ENCODE peak calls at places on chromosomes 12 and 14, in ten cellular contexts. One of them, this sample, is unnamed.

GRCh38 chr12:118038122-118038521 is 21.6 kb downstream of the RFC5 start:
- DNase-seq in foreskin fibroblast: no peak
- DNase-seq in astrocyte of the spinal cord: no peak
- DNase-seq in body of pancreas: no peak
- DNase-seq in GM06990: no peak
- DNase-seq in A673: no peak
- DNase-seq in adrenal gland: no peak
- DNase-seq in PC-9: no peak
- DNase-seq in AG09309: no peak
- DNase-seq in GM12864: no peak
- DNase-seq in this sample: no peak

GRCh38 chr12:34292736-34293625 is 270.7 kb downstream of the ALG10 start:
- DNase-seq in foreskin fibroblast: no peak
- DNase-seq in GM06990: no peak
- DNase-seq in AG09309: no peak
- DNase-seq in adrenal gland: peak; percentile 4
- DNase-seq in GM12864: no peak
- DNase-seq in A673: no peak
- DNase-seq in astrocyte of the spinal cord: no peak
- DNase-seq in body of pancreas: peak; percentile 3
- DNase-seq in PC-9: no peak
- DNase-seq in this sample: no peak

GRCh38 chr14:33794791-33795300 is 156.0 kb downstream of the EGLN3 start:
- DNase-seq in PC-9: no peak
- DNase-seq in body of pancreas: no peak
- DNase-seq in A673: no peak
- DNase-seq in AG09309: no peak
- DNase-seq in GM12864: no peak
- DNase-seq in adrenal gland: no peak
- DNase-seq in GM06990: no peak
- DNase-seq in foreskin fibroblast: peak; percentile 14
- DNase-seq in astrocyte of the spinal cord: peak; percentile 60
- DNase-seq in this sample: no peak

GRCh38 chr12:30462249-30462648 is 233.4 kb downstream of the IPO8 start:
- DNase-seq in GM12864: no peak
- DNase-seq in astrocyte of the spinal cord: no peak
- DNase-seq in GM06990: no peak
- DNase-seq in foreskin fibroblast: no peak
- DNase-seq in A673: no peak
- DNase-seq in body of pancreas: no peak
- DNase-seq in PC-9: no peak
- DNase-seq in AG09309: no peak
- DNase-seq in adrenal gland: no peak
- DNase-seq in this sample: no peak

GRCh38 chr12:128056299-128056885 is 210.6 kb upstream of the TMEM132C start:
- DNase-seq in AG09309: no peak
- DNase-seq in astrocyte of the spinal cord: no peak
- DNase-seq in GM06990: no peak
- DNase-seq in adrenal gland: no peak
- DNase-seq in GM12864: no peak
- DNase-seq in body of pancreas: no peak
- DNase-seq in foreskin fibroblast: no peak
- DNase-seq in PC-9: no peak
- DNase-seq in A673: no peak
- DNase-seq in this sample: no peak

GRCh38 chr12:50174971-50175715 is 8.0 kb upstream of the CERS5 start:
- DNase-seq in GM12864: no peak
- DNase-seq in GM06990: no peak
- DNase-seq in adrenal gland: no peak
- DNase-seq in A673: peak; percentile 86
- DNase-seq in AG09309: peak; percentile 54
- DNase-seq in PC-9: peak; percentile 51
- DNase-seq in foreskin fibroblast: peak; percentile 59
- DNase-seq in astrocyte of the spinal cord: peak; percentile 86
- DNase-seq in body of pancreas: no peak
- DNase-seq in this sample: peak; percentile 72

GRCh38 chr14:94111276-94112095 is 950 bp downstream of the IFI27 start:
- DNase-seq in body of pancreas: no peak
- DNase-seq in adrenal gland: no peak
- DNase-seq in AG09309: no peak
- DNase-seq in A673: no peak
- DNase-seq in GM12864: no peak
- DNase-seq in foreskin fibroblast: no peak
- DNase-seq in GM06990: no peak
- DNase-seq in astrocyte of the spinal cord: no peak
- DNase-seq in PC-9: no peak
- DNase-seq in this sample: no peak

GRCh38 chr12:72286526-72286925 is 14.4 kb downstream of the TRHDE start:
- DNase-seq in body of pancreas: no peak
- DNase-seq in astrocyte of the spinal cord: no peak
- DNase-seq in GM12864: no peak
- DNase-seq in PC-9: no peak
- DNase-seq in adrenal gland: no peak
- DNase-seq in AG09309: no peak
- DNase-seq in GM06990: no peak
- DNase-seq in A673: no peak
- DNase-seq in foreskin fibroblast: no peak
- DNase-seq in this sample: no peak

GRCh38 chr12:124661382-124661781 is 94.0 kb upstream of the NCOR2 start:
- DNase-seq in PC-9: no peak
- DNase-seq in GM12864: no peak
- DNase-seq in AG09309: no peak
- DNase-seq in foreskin fibroblast: no peak
- DNase-seq in adrenal gland: no peak
- DNase-seq in A673: no peak
- DNase-seq in astrocyte of the spinal cord: no peak
- DNase-seq in GM06990: no peak
- DNase-seq in body of pancreas: no peak
- DNase-seq in this sample: no peak

GRCh38 chr12:79057540-79057939 is 193.0 kb downstream of the SYT1 start:
- DNase-seq in AG09309: no peak
- DNase-seq in GM12864: no peak
- DNase-seq in foreskin fibroblast: no peak
- DNase-seq in A673: no peak
- DNase-seq in body of pancreas: no peak
- DNase-seq in GM06990: no peak
- DNase-seq in astrocyte of the spinal cord: no peak
- DNase-seq in PC-9: no peak
- DNase-seq in adrenal gland: no peak
- DNase-seq in this sample: no peak
- H3K4me3 ChIP-seq in AG09309: no peak overlapping the region
- H3K4me3 ChIP-seq in GM12864: no peak overlapping the region
- H3K4me3 ChIP-seq in foreskin fibroblast: no peak overlapping the region
- H3K4me3 ChIP-seq in A673: no peak overlapping the region
- H3K4me3 ChIP-seq in body of pancreas: no peak overlapping the region
- H3K4me3 ChIP-seq in GM06990: no peak overlapping the region
- H3K4me3 ChIP-seq in astrocyte of the spinal cord: no peak overlapping the region
- H3K4me3 ChIP-seq in PC-9: no peak overlapping the region
- H3K4me3 ChIP-seq in adrenal gland: no peak overlapping the region
- H3K4me3 ChIP-seq in this sample: no peak overlapping the region

DNA sequence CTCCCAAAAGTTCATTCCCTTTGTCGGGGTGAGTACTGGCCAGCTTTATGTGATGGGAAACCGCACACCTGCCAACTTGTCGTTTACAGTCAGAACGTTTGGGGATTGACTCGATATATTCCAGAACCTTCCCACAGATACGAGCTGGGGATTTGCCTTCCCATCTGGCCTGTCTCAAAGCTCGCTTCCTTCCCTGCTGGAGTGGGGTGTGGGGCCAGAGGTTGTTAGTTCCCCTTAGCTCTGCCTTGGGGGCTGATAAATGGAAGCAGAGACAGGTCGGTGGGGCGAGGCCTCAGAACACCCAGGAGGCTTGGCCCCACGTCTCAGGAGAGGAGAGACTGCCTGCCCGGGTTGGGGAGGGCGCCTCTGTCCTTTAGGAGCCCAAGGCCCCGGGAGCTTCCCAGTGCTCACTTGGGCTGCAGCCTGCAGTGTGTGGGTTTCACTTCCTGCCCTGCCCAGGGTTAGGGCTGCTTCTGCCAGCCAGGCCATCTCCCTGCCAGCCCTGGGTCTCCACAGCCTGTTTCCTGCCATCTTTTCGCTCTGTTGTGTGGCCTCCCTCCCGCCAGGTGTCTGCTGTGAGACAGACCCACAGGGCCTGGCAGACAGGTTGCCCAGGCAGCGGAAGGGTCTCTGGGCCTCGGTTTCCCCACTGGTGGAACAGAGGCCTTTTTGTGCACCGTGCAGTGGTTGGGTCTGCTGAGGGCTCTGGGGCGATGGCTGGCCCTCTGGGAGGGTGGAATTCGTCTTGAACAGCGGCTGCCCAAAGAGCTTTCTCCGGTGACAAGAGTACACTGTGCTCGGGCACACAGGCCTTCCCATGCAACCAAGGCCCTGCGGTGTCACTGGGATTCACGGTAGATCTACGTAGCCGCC is 8.1 kb upstream of the TEX22 start:
- DNase-seq in GM12864: no peak
- DNase-seq in body of pancreas: no peak
- DNase-seq in adrenal gland: no peak
- DNase-seq in PC-9: no peak
- DNase-seq in foreskin fibroblast: no peak
- DNase-seq in A673: no peak
- DNase-seq in astrocyte of the spinal cord: no peak
- DNase-seq in AG09309: no peak
- DNase-seq in GM06990: peak; percentile 5
- DNase-seq in this sample: no peak
- TF ChIP-seq CTCF in GM12864: no peak
- TF ChIP-seq CTCF in body of pancreas: no peak
- TF ChIP-seq CTCF in adrenal gland: no peak
- TF ChIP-seq CTCF in PC-9: no peak
- TF ChIP-seq CTCF in foreskin fibroblast: no peak
- TF ChIP-seq CTCF in A673: no peak
- TF ChIP-seq CTCF in astrocyte of the spinal cord: no peak
- TF ChIP-seq CTCF in AG09309: no peak
- TF ChIP-seq CTCF in GM06990: no peak
- TF ChIP-seq CTCF in this sample: no peak

GRCh38 chr12:51905507-51906438 is 1.5 kb upstream of the ACVRL1 start:
- DNase-seq in AG09309: no peak
- DNase-seq in GM06990: no peak
- DNase-seq in GM12864: no peak
- DNase-seq in body of pancreas: no peak
- DNase-seq in A673: peak; percentile 50
- DNase-seq in PC-9: no peak
- DNase-seq in astrocyte of the spinal cord: no peak
- DNase-seq in adrenal gland: peak; percentile 67
- DNase-seq in foreskin fibroblast: peak; percentile 73
- DNase-seq in this sample: no peak

GRCh38 chr12:51908876-51909592 is 1.7 kb downstream of the ACVRL1 start:
- DNase-seq in astrocyte of the spinal cord: no peak
- DNase-seq in AG09309: no peak
- DNase-seq in body of pancreas: no peak
- DNase-seq in GM12864: no peak
- DNase-seq in foreskin fibroblast: no peak
- DNase-seq in adrenal gland: no peak
- DNase-seq in PC-9: no peak
- DNase-seq in A673: no peak
- DNase-seq in GM06990: no peak
- DNase-seq in this sample: no peak

GRCh38 chr12:51906452-51907082 is 737 bp upstream of the ACVRL1 start:
- DNase-seq in GM12864: no peak
- DNase-seq in GM06990: no peak
- DNase-seq in astrocyte of the spinal cord: no peak
- DNase-seq in foreskin fibroblast: no peak
- DNase-seq in AG09309: no peak
- DNase-seq in body of pancreas: no peak
- DNase-seq in PC-9: no peak
- DNase-seq in A673: no peak
- DNase-seq in adrenal gland: no peak
- DNase-seq in this sample: no peak

GRCh38 chr12:51907083-51907863 is at the start of gene ACVRL1:
- DNase-seq in astrocyte of the spinal cord: no peak
- DNase-seq in GM06990: no peak
- DNase-seq in GM12864: no peak
- DNase-seq in A673: no peak
- DNase-seq in adrenal gland: no peak
- DNase-seq in body of pancreas: no peak
- DNase-seq in foreskin fibroblast: no peak
- DNase-seq in AG09309: no peak
- DNase-seq in PC-9: no peak
- DNase-seq in this sample: no peak

DNA sequence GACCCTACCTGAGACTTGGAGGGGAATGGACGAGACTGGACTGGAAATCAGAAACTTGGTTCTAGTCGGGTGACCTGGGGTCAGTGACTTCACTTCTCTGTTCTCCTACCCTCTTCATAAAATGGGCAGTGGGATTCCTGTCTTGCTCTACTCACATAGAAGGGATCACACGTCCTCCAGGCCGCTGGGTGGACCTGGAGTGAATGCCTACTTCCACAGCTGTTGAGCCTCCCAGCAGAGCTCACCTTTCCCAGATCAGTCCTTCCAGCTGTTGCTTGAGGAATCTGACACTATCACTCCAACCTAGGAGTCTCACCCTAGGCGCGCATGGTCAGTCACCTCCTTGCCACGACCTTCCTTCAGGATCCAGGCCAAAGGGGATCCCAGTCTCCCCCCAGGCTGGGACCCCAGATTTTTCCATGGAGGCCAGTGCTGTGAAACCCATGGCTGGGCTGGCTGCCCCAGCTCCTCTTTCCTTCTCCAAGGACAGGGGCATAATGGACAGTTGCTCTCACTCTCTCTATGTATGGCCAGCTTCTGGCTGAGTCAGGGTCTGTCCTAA is 641 bp downstream of the ACVRL1 start:
- DNase-seq in GM06990: no peak
- DNase-seq in GM12864: no peak
- DNase-seq in foreskin fibroblast: no peak
- DNase-seq in body of pancreas: no peak
- DNase-seq in PC-9: no peak
- DNase-seq in astrocyte of the spinal cord: no peak
- DNase-seq in AG09309: no peak
- DNase-seq in A673: no peak
- DNase-seq in adrenal gland: no peak
- DNase-seq in this sample: no peak
- H3K4me3 ChIP-seq in GM06990: no peak overlapping the region
- H3K4me3 ChIP-seq in GM12864: no peak overlapping the region
- H3K4me3 ChIP-seq in foreskin fibroblast: peak overlapping the region; percentile 81
- H3K4me3 ChIP-seq in body of pancreas: no peak overlapping the region
- H3K4me3 ChIP-seq in PC-9: no peak overlapping the region
- H3K4me3 ChIP-seq in astrocyte of the spinal cord: peak overlapping the region; percentile 35
- H3K4me3 ChIP-seq in AG09309: peak overlapping the region; percentile 51
- H3K4me3 ChIP-seq in A673: no peak overlapping the region
- H3K4me3 ChIP-seq in adrenal gland: peak overlapping the region; percentile 17
- H3K4me3 ChIP-seq in this sample: peak overlapping the region; percentile 39

GRCh38 chr12:107894589-107894988 is 120.1 kb downstream of the ASCL4 start:
- DNase-seq in adrenal gland: no peak
- DNase-seq in GM12864: no peak
- DNase-seq in PC-9: no peak
- DNase-seq in astrocyte of the spinal cord: no peak
- DNase-seq in GM06990: no peak
- DNase-seq in AG09309: peak; percentile 10
- DNase-seq in foreskin fibroblast: no peak
- DNase-seq in A673: no peak
- DNase-seq in body of pancreas: no peak
- DNase-seq in this sample: no peak

GRCh38 chr12:107895966-107896365 is 121.5 kb downstream of the ASCL4 start:
- DNase-seq in astrocyte of the spinal cord: no peak
- DNase-seq in A673: no peak
- DNase-seq in PC-9: no peak
- DNase-seq in foreskin fibroblast: no peak
- DNase-seq in body of pancreas: no peak
- DNase-seq in GM06990: no peak
- DNase-seq in adrenal gland: no peak
- DNase-seq in GM12864: no peak
- DNase-seq in AG09309: no peak
- DNase-seq in this sample: no peak

GRCh38 chr12:107891967-107892366 is 117.5 kb downstream of the ASCL4 start:
- DNase-seq in PC-9: no peak
- DNase-seq in GM12864: no peak
- DNase-seq in GM06990: no peak
- DNase-seq in astrocyte of the spinal cord: no peak
- DNase-seq in AG09309: no peak
- DNase-seq in body of pancreas: no peak
- DNase-seq in adrenal gland: no peak
- DNase-seq in A673: peak; percentile 40
- DNase-seq in foreskin fibroblast: no peak
- DNase-seq in this sample: no peak
- TF ChIP-seq CTCF in PC-9: peak; percentile 21
- TF ChIP-seq CTCF in GM12864: peak; percentile 59
- TF ChIP-seq CTCF in GM06990: peak; percentile 53
- TF ChIP-seq CTCF in astrocyte of the spinal cord: peak; percentile 19
- TF ChIP-seq CTCF in AG09309: peak; percentile 29
- TF ChIP-seq CTCF in body of pancreas: peak; percentile 20
- TF ChIP-seq CTCF in adrenal gland: no peak
- TF ChIP-seq CTCF in A673: peak; percentile 64
- TF ChIP-seq CTCF in foreskin fibroblast: no peak
- TF ChIP-seq CTCF in this sample: peak; percentile 37

This sample was measured in HFF-Myc.